ENCODE peak calls at places on chromosomes 13 and 19, in nine cellular contexts. G is GM12865; Q is T-helper 2 cell; D is activated CD4-positive, alpha-beta T cell treated with anti-CD3 and anti-CD28 coated beads for 1 hour; A is nucleus accumbens; Z is stimulated activated CD8-positive, alpha-beta memory T cell treated with anti-CD3 and anti-CD28 coated beads, Interleukin-2, amount 100 ng/mL, for 48 hours; U is COR-L47; Y is hepatic stellate cell; C is AG08395. W is an unnamed sample.

GRCh38 chr13:51453959-51454703 is 1.3 kb upstream of the INTS6 start:
- DNase-seq in G (no peak), Q (no peak), D (peak), A (peak), Z (peak), U (no peak), Y (peak), C (peak), W (no peak)

GRCh38 chr13:100434010-100434763 is 154.4 kb downstream of the GGACT start:
- DNase-seq in G (peak), Q (no peak), D (no peak), A (no peak), Z (no peak), U (no peak), Y (peak), C (peak), W (no peak)

GRCh38 chr13:30718661-30719520 is 16.5 kb upstream of the ALOX5AP start:
- DNase-seq in G (no peak), Q (no peak), D (no peak), A (no peak), Z (no peak), U (no peak), Y (peak), C (peak), W (no peak)

GRCh38 chr13:97371486-97372109 is 62.4 kb upstream of the RAP2A start:
- DNase-seq in G (no peak), Q (no peak), D (no peak), A (no peak), Z (no peak), U (no peak), Y (no peak), C (no peak), W (no peak)

GRCh38 chr19:1608414-1609391 is 3.4 kb upstream of the UQCR11 start:
- DNase-seq in G (no peak), Q (peak), D (no peak), A (no peak), Z (no peak), U (no peak), Y (no peak), C (no peak), W (no peak)

GRCh38 chr13:33953203-33953602 is 135.3 kb downstream of the RFC3 start:
- DNase-seq in G (no peak), Q (no peak), D (no peak), A (no peak), Z (no peak), U (no peak), Y (peak), C (peak), W (no peak)

GRCh38 chr13:28325022-28325421 is 169.9 kb downstream of the FLT1 start:
- DNase-seq in G (no peak), Q (no peak), D (no peak), A (no peak), Z (no peak), U (no peak), Y (no peak), C (no peak), W (no peak)

GRCh38 chr13:50320297-50320862 is 305.1 kb downstream of the KCNRG start:
- DNase-seq in G (no peak), Q (no peak), D (no peak), A (no peak), Z (no peak), U (no peak), Y (no peak), C (peak), W (no peak)

GRCh38 chr19:53580871-53581835 is 43.2 kb downstream of the ZNF331 start:
- DNase-seq in G (no peak), Q (no peak), D (no peak), A (no peak), Z (no peak), U (no peak), Y (no peak), C (no peak), W (no peak)

GRCh38 chr19:3335431-3336350 is 30.7 kb upstream of the NFIC start:
- DNase-seq in G (no peak), Q (no peak), D (no peak), A (peak), Z (no peak), U (no peak), Y (peak), C (no peak), W (no peak)

GRCh38 chr19:58516964-58517833 is 2.4 kb downstream of the ZBTB45 start:
- DNase-seq in G (peak), Q (no peak), D (no peak), A (no peak), Z (no peak), U (no peak), Y (no peak), C (no peak), W (no peak)

GRCh38 chr19:54795763-54796162 is 7.6 kb upstream of the KIR2DL4 start:
- DNase-seq in G (no peak), Q (no peak), D (no peak), A (no peak), Z (no peak), U (no peak), Y (no peak), C (no peak), W (no peak)

GRCh38 chr19:3270908-3271307 is 46.4 kb downstream of the CELF5 start:
- DNase-seq in G (peak), Q (no peak), D (peak), A (peak), Z (peak), U (peak), Y (no peak), C (no peak), W (peak)

GRCh38 chr19:11423164-11423803 is 4.2 kb upstream of the RGL3 start:
- DNase-seq in G (no peak), Q (no peak), D (no peak), A (no peak), Z (no peak), U (no peak), Y (no peak), C (no peak), W (no peak)

GRCh38 chr19:1826557-1827521 is 14.8 kb upstream of the ATP8B3 start:
- DNase-seq in G (no peak), Q (no peak), D (no peak), A (no peak), Z (no peak), U (no peak), Y (no peak), C (no peak), W (no peak)

GRCh38 chr19:4338441-4339350 is at the start of gene STAP2:
- DNase-seq in G (peak), Q (no peak), D (no peak), A (no peak), Z (no peak), U (no peak), Y (no peak), C (no peak), W (no peak)

GRCh38 chr19:377801-378581 is 31.0 kb downstream of the C2CD4C start:
- DNase-seq in G (no peak), Q (no peak), D (no peak), A (no peak), Z (no peak), U (no peak), Y (no peak), C (no peak), W (no peak)

GRCh38 chr19:802497-802887 is 5.2 kb downstream of the PTBP1 start:
- DNase-seq in G (no peak), Q (no peak), D (no peak), A (no peak), Z (no peak), U (no peak), Y (no peak), C (no peak), W (no peak)

GRCh38 chr13:97221989-97222700 is at the start of gene MBNL2:
- DNase-seq in G (peak), Q (peak), D (peak), A (peak), Z (peak), U (peak), Y (peak), C (peak), W (peak)

GRCh38 chr13:33081666-33082065 is 65.4 kb downstream of the KL start:
- DNase-seq in G (no peak), Q (no peak), D (no peak), A (no peak), Z (no peak), U (no peak), Y (no peak), C (no peak), W (no peak)

GRCh38 chr19:38826856-38827551 is 4.6 kb downstream of the ECH1 start:
- DNase-seq in G (no peak), Q (no peak), D (no peak), A (no peak), Z (no peak), U (no peak), Y (no peak), C (no peak), W (no peak)

W was measured in NCI-H1436.